ENCODE peak calls at places on chromosomes 5 and 9, in six cellular contexts. X is AG09309, Z is fibroblast of lung, V is pons, N is foreskin fibroblast, I is NB4. D is an unnamed sample.

GRCh38 chr9:137031904-137032639 is at the start of gene FUT7:
- DNase-seq in X (no peak), Z (no peak), V (no peak), N (no peak), I (peak), D (no peak)

GRCh38 chr5:126509339-126509738 is 85.7 kb downstream of the ALDH7A1 start:
- DNase-seq in X (no peak), Z (no peak), V (no peak), N (no peak), I (no peak), D (no peak)

GRCh38 chr9:94213513-94214124 is 45.5 kb upstream of the ZNF169 start:
- DNase-seq in X (peak), Z (peak), V (peak), N (peak), I (peak), D (peak)

GRCh38 chr5:38540348-38540747 is 16.1 kb downstream of the LIFR start:
- DNase-seq in X (no peak), Z (no peak), V (peak), N (no peak), I (no peak), D (no peak)

GRCh38 chr9:134339183-134339806 is 13.0 kb downstream of the RXRA start:
- DNase-seq in X (no peak), Z (no peak), V (no peak), N (peak), I (no peak), D (no peak)

GRCh38 chr5:134003064-134003956 is 1.5 kb downstream of the VDAC1 start:
- DNase-seq in X (no peak), Z (no peak), V (no peak), N (no peak), I (peak), D (no peak)

GRCh38 chr5:170221319-170221718 is 11.5 kb upstream of the C5orf58 start:
- DNase-seq in X (no peak), Z (peak), V (peak), N (no peak), I (peak), D (peak)

GRCh38 chr9:69229367-69229766 is 55.3 kb downstream of the TJP2 start:
- DNase-seq in X (no peak), Z (no peak), V (no peak), N (no peak), I (no peak), D (no peak)

GRCh38 chr5:77957-78804 is 13.8 kb upstream of the PLEKHG4B start:
- DNase-seq in X (peak), Z (peak), V (no peak), N (peak), I (peak), D (peak)

GRCh38 chr9:2824564-2824963 is 19.3 kb downstream of the PUM3 start:
- DNase-seq in X (no peak), Z (no peak), V (no peak), N (no peak), I (peak), D (no peak)

GRCh38 chr5:151459680-151460079 is 12.3 kb downstream of the SLC36A1 start:
- DNase-seq in X (no peak), Z (no peak), V (no peak), N (peak), I (no peak), D (no peak)

GRCh38 chr5:139884734-139885133 is 89.1 kb downstream of the PSD2 start:
- DNase-seq in X (no peak), Z (no peak), V (no peak), N (no peak), I (no peak), D (no peak)

GRCh38 chr9:37929441-37929895 is 25.5 kb upstream of the SLC25A51 start:
- DNase-seq in X (no peak), Z (no peak), V (no peak), N (peak), I (peak), D (no peak)

GRCh38 chr9:94533155-94533554 is 21.7 kb upstream of the PCAT7 start:
- DNase-seq in X (no peak), Z (no peak), V (no peak), N (no peak), I (no peak), D (no peak)

GRCh38 chr5:169848792-169849191 is 131.5 kb downstream of the INSYN2B start:
- DNase-seq in X (no peak), Z (no peak), V (no peak), N (no peak), I (no peak), D (no peak)

GRCh38 chr5:56233230-56233629 is at the start of gene ANKRD55:
- DNase-seq in X (no peak), Z (peak), V (no peak), N (peak), I (no peak), D (no peak)

GRCh38 chr5:36264202-36264760 is 22.6 kb upstream of the NADK2 start:
- DNase-seq in X (no peak), Z (no peak), V (no peak), N (no peak), I (no peak), D (no peak)

GRCh38 chr9:137064027-137064879 is 6.1 kb downstream of the SAPCD2 start:
- DNase-seq in X (no peak), Z (peak), V (no peak), N (peak), I (peak), D (no peak)

GRCh38 chr5:17679597-17680187 is 45.4 kb downstream of the TAF11L14 start:
- DNase-seq in X (no peak), Z (no peak), V (no peak), N (no peak), I (no peak), D (no peak)